ENCODE peak calls at places on chromosomes 5 and 9, in eight cellular contexts. One of them, this sample, is unnamed.

GRCh38 chr5:62138607-62139006 is 167.4 kb upstream of the KIF2A start:
- DNase-seq in fibroblast of lung: no peak
- DNase-seq in PC-3: no peak
- DNase-seq in mammary epithelial cell: no peak
- DNase-seq in GM23248: no peak
- DNase-seq in neural progenitor cell: peak; percentile 71
- DNase-seq in astrocyte: no peak
- DNase-seq in hepatocyte: no peak
- DNase-seq in this sample: no peak

GRCh38 chr5:122291000-122291592 is 20.9 kb upstream of the SNCAIP start:
- DNase-seq in GM23248: peak; percentile 23
- DNase-seq in mammary epithelial cell: peak; percentile 9
- DNase-seq in fibroblast of lung: peak; percentile 25
- DNase-seq in hepatocyte: peak; percentile 26
- DNase-seq in PC-3: no peak
- DNase-seq in neural progenitor cell: no peak
- DNase-seq in astrocyte: peak; percentile 9
- DNase-seq in this sample: no peak

GRCh38 chr5:167595196-167595595 is 696.2 kb upstream of the WWC1 start:
- DNase-seq in astrocyte: no peak
- DNase-seq in neural progenitor cell: no peak
- DNase-seq in GM23248: no peak
- DNase-seq in mammary epithelial cell: no peak
- DNase-seq in fibroblast of lung: no peak
- DNase-seq in PC-3: no peak
- DNase-seq in hepatocyte: no peak
- DNase-seq in this sample: no peak

GRCh38 chr5:14591548-14591947 is 10.0 kb downstream of the OTULINL start:
- DNase-seq in mammary epithelial cell: no peak
- DNase-seq in astrocyte: peak; percentile 9
- DNase-seq in hepatocyte: peak; percentile 33
- DNase-seq in GM23248: no peak
- DNase-seq in PC-3: peak; percentile 41
- DNase-seq in fibroblast of lung: peak; percentile 2
- DNase-seq in neural progenitor cell: no peak
- DNase-seq in this sample: no peak

GRCh38 chr5:124655943-124656459 is 90.4 kb downstream of the ZNF608 start:
- DNase-seq in fibroblast of lung: peak; percentile 93
- DNase-seq in hepatocyte: peak; percentile 81
- DNase-seq in PC-3: peak; percentile 87
- DNase-seq in GM23248: peak; percentile 86
- DNase-seq in neural progenitor cell: no peak
- DNase-seq in mammary epithelial cell: peak; percentile 88
- DNase-seq in astrocyte: peak; percentile 91
- DNase-seq in this sample: no peak

GRCh38 chr5:173293817-173294672 is 34.2 kb downstream of the STC2 start:
- DNase-seq in GM23248: peak; percentile 87
- DNase-seq in neural progenitor cell: peak; percentile 93
- DNase-seq in mammary epithelial cell: peak; percentile 65
- DNase-seq in hepatocyte: peak; percentile 88
- DNase-seq in fibroblast of lung: peak; percentile 53
- DNase-seq in astrocyte: peak; percentile 36
- DNase-seq in PC-3: peak; percentile 91
- DNase-seq in this sample: peak; percentile 67

GRCh38 chr9:91948423-91949292 is 1.4 kb downstream of the ROR2 start:
- DNase-seq in fibroblast of lung: peak; percentile 37
- DNase-seq in mammary epithelial cell: peak; percentile 77
- DNase-seq in hepatocyte: peak; percentile 88
- DNase-seq in GM23248: peak; percentile 89
- DNase-seq in astrocyte: peak; percentile 22
- DNase-seq in PC-3: no peak
- DNase-seq in neural progenitor cell: peak; percentile 87
- DNase-seq in this sample: no peak

GRCh38 chr5:17882760-17883488 is 248.7 kb downstream of the TAF11L14 start:
- DNase-seq in neural progenitor cell: peak; percentile 44
- DNase-seq in fibroblast of lung: no peak
- DNase-seq in astrocyte: peak; percentile 2
- DNase-seq in GM23248: no peak
- DNase-seq in mammary epithelial cell: peak; percentile 80
- DNase-seq in hepatocyte: peak; percentile 8
- DNase-seq in PC-3: peak; percentile 81
- DNase-seq in this sample: no peak

GRCh38 chr5:171825046-171825445 is 39.4 kb downstream of the SMIM23 start:
- DNase-seq in hepatocyte: no peak
- DNase-seq in GM23248: peak; percentile 26
- DNase-seq in neural progenitor cell: no peak
- DNase-seq in astrocyte: peak; percentile 75
- DNase-seq in mammary epithelial cell: peak; percentile 73
- DNase-seq in PC-3: peak; percentile 30
- DNase-seq in fibroblast of lung: peak; percentile 81
- DNase-seq in this sample: no peak

GRCh38 chr5:17087035-17087434 is 130.4 kb upstream of the BASP1 start:
- DNase-seq in astrocyte: peak; percentile 44
- DNase-seq in PC-3: no peak
- DNase-seq in hepatocyte: no peak
- DNase-seq in neural progenitor cell: no peak
- DNase-seq in mammary epithelial cell: no peak
- DNase-seq in fibroblast of lung: peak; percentile 51
- DNase-seq in GM23248: no peak
- DNase-seq in this sample: no peak

GRCh38 chr5:116546033-116546742 is 28.4 kb downstream of the SEMA6A start:
- DNase-seq in PC-3: no peak
- DNase-seq in hepatocyte: peak; percentile 80
- DNase-seq in fibroblast of lung: no peak
- DNase-seq in astrocyte: no peak
- DNase-seq in mammary epithelial cell: peak; percentile 2
- DNase-seq in neural progenitor cell: no peak
- DNase-seq in GM23248: no peak
- DNase-seq in this sample: no peak

GRCh38 chr5:142937265-142937877 is 167.2 kb downstream of the ARHGAP26 start:
- DNase-seq in fibroblast of lung: no peak
- DNase-seq in hepatocyte: no peak
- DNase-seq in PC-3: no peak
- DNase-seq in mammary epithelial cell: no peak
- DNase-seq in GM23248: no peak
- DNase-seq in astrocyte: no peak
- DNase-seq in neural progenitor cell: no peak
- DNase-seq in this sample: no peak

GRCh38 chr5:139808481-139809330 is 13.1 kb downstream of the PSD2 start:
- DNase-seq in fibroblast of lung: peak; percentile 18
- DNase-seq in neural progenitor cell: peak; percentile 77
- DNase-seq in mammary epithelial cell: no peak
- DNase-seq in hepatocyte: peak; percentile 67
- DNase-seq in astrocyte: no peak
- DNase-seq in PC-3: peak; percentile 30
- DNase-seq in GM23248: peak; percentile 58
- DNase-seq in this sample: peak; percentile 81

GRCh38 chr5:34736445-34737119 is 80.5 kb downstream of the RAI14 start:
- DNase-seq in GM23248: peak; percentile 30
- DNase-seq in mammary epithelial cell: peak; percentile 75
- DNase-seq in hepatocyte: no peak
- DNase-seq in fibroblast of lung: peak; percentile 61
- DNase-seq in neural progenitor cell: no peak
- DNase-seq in PC-3: no peak
- DNase-seq in astrocyte: peak; percentile 34
- DNase-seq in this sample: no peak

GRCh38 chr9:101148344-101148743 is 119.8 kb downstream of the PLPPR1 start:
- DNase-seq in PC-3: no peak
- DNase-seq in astrocyte: no peak
- DNase-seq in hepatocyte: no peak
- DNase-seq in mammary epithelial cell: no peak
- DNase-seq in GM23248: no peak
- DNase-seq in fibroblast of lung: no peak
- DNase-seq in neural progenitor cell: peak; percentile 43
- DNase-seq in this sample: no peak

GRCh38 chr9:101693937-101694336 is 44.5 kb downstream of the GRIN3A start:
- DNase-seq in PC-3: no peak
- DNase-seq in hepatocyte: no peak
- DNase-seq in astrocyte: no peak
- DNase-seq in mammary epithelial cell: no peak
- DNase-seq in neural progenitor cell: no peak
- DNase-seq in fibroblast of lung: no peak
- DNase-seq in GM23248: no peak
- DNase-seq in this sample: no peak

GRCh38 chr5:139272471-139273321 is 20.8 kb upstream of the MATR3 start:
- DNase-seq in GM23248: peak; percentile 71
- DNase-seq in neural progenitor cell: no peak
- DNase-seq in astrocyte: peak; percentile 47
- DNase-seq in PC-3: no peak
- DNase-seq in mammary epithelial cell: peak; percentile 76
- DNase-seq in hepatocyte: peak; percentile 31
- DNase-seq in fibroblast of lung: peak; percentile 64
- DNase-seq in this sample: peak; percentile 80

GRCh38 chr9:19998153-19998552 is 209.3 kb upstream of the SLC24A2 start:
- DNase-seq in astrocyte: peak; percentile 13
- DNase-seq in mammary epithelial cell: no peak
- DNase-seq in fibroblast of lung: peak; percentile 27
- DNase-seq in hepatocyte: no peak
- DNase-seq in GM23248: peak; percentile 28
- DNase-seq in PC-3: peak; percentile 31
- DNase-seq in neural progenitor cell: no peak
- DNase-seq in this sample: peak; percentile 30

GRCh38 chr9:2216591-2216990 is 201.4 kb downstream of the SMARCA2 start:
- DNase-seq in GM23248: no peak
- DNase-seq in neural progenitor cell: no peak
- DNase-seq in astrocyte: peak; percentile 59
- DNase-seq in hepatocyte: no peak
- DNase-seq in fibroblast of lung: peak; percentile 66
- DNase-seq in mammary epithelial cell: peak; percentile 89
- DNase-seq in PC-3: peak; percentile 37
- DNase-seq in this sample: no peak

GRCh38 chr5:39714036-39714698 is 289.4 kb upstream of the DAB2 start:
- DNase-seq in neural progenitor cell: peak; percentile 52
- DNase-seq in mammary epithelial cell: peak; percentile 64
- DNase-seq in GM23248: peak; percentile 70
- DNase-seq in astrocyte: peak; percentile 30
- DNase-seq in fibroblast of lung: peak; percentile 44
- DNase-seq in hepatocyte: peak; percentile 73
- DNase-seq in PC-3: peak; percentile 96
- DNase-seq in this sample: peak; percentile 49

GRCh38 chr5:145937432-145938250 is 1.3 kb downstream of the SH3RF2 start:
- DNase-seq in astrocyte: peak; percentile 79
- DNase-seq in PC-3: peak; percentile 82
- DNase-seq in GM23248: peak; percentile 23
- DNase-seq in fibroblast of lung: peak; percentile 85
- DNase-seq in neural progenitor cell: no peak
- DNase-seq in mammary epithelial cell: peak; percentile 93
- DNase-seq in hepatocyte: peak; percentile 76
- DNase-seq in this sample: no peak

GRCh38 chr5:58227858-58228257 is 232.0 kb downstream of the PLK2 start:
- DNase-seq in hepatocyte: no peak
- DNase-seq in fibroblast of lung: no peak
- DNase-seq in neural progenitor cell: no peak
- DNase-seq in PC-3: no peak
- DNase-seq in astrocyte: no peak
- DNase-seq in mammary epithelial cell: no peak
- DNase-seq in GM23248: no peak
- DNase-seq in this sample: no peak

GRCh38 chr5:57987552-57987951 is 472.3 kb downstream of the PLK2 start:
- DNase-seq in hepatocyte: no peak
- DNase-seq in GM23248: no peak
- DNase-seq in PC-3: no peak
- DNase-seq in neural progenitor cell: no peak
- DNase-seq in astrocyte: no peak
- DNase-seq in mammary epithelial cell: no peak
- DNase-seq in fibroblast of lung: no peak
- DNase-seq in this sample: no peak

GRCh38 chr9:136593581-136593980 is 47.7 kb upstream of the NOTCH1 start:
- DNase-seq in mammary epithelial cell: no peak
- DNase-seq in fibroblast of lung: no peak
- DNase-seq in hepatocyte: no peak
- DNase-seq in PC-3: no peak
- DNase-seq in GM23248: no peak
- DNase-seq in astrocyte: no peak
- DNase-seq in neural progenitor cell: no peak
- DNase-seq in this sample: no peak
- TF ChIP-seq EZH2 in mammary epithelial cell: no peak
- TF ChIP-seq EZH2 in fibroblast of lung: no peak
- TF ChIP-seq EZH2 in hepatocyte: no peak
- TF ChIP-seq EZH2 in PC-3: no peak
- TF ChIP-seq EZH2 in GM23248: no peak
- TF ChIP-seq EZH2 in astrocyte: no peak
- TF ChIP-seq EZH2 in neural progenitor cell: no peak
- TF ChIP-seq EZH2 in this sample: no peak

GRCh38 chr5:77494935-77495334 is 2.8 kb upstream of the WDR41 start:
- DNase-seq in astrocyte: no peak
- DNase-seq in fibroblast of lung: no peak
- DNase-seq in hepatocyte: no peak
- DNase-seq in GM23248: no peak
- DNase-seq in neural progenitor cell: no peak
- DNase-seq in mammary epithelial cell: no peak
- DNase-seq in PC-3: no peak
- DNase-seq in this sample: no peak
- TF ChIP-seq EZH2 in astrocyte: no peak
- TF ChIP-seq EZH2 in fibroblast of lung: no peak
- TF ChIP-seq EZH2 in hepatocyte: no peak
- TF ChIP-seq EZH2 in GM23248: no peak
- TF ChIP-seq EZH2 in neural progenitor cell: no peak
- TF ChIP-seq EZH2 in mammary epithelial cell: no peak
- TF ChIP-seq EZH2 in PC-3: no peak
- TF ChIP-seq EZH2 in this sample: no peak

GRCh38 chr5:1130218-1130946 is 18.5 kb upstream of the SLC12A7 start:
- DNase-seq in fibroblast of lung: no peak
- DNase-seq in PC-3: peak; percentile 59
- DNase-seq in GM23248: no peak
- DNase-seq in mammary epithelial cell: no peak
- DNase-seq in astrocyte: no peak
- DNase-seq in hepatocyte: peak; percentile 73
- DNase-seq in neural progenitor cell: no peak
- DNase-seq in this sample: no peak
- TF ChIP-seq EZH2 in fibroblast of lung: no peak
- TF ChIP-seq EZH2 in PC-3: no peak
- TF ChIP-seq EZH2 in GM23248: no peak
- TF ChIP-seq EZH2 in mammary epithelial cell: no peak
- TF ChIP-seq EZH2 in astrocyte: no peak
- TF ChIP-seq EZH2 in hepatocyte: no peak
- TF ChIP-seq EZH2 in neural progenitor cell: no peak
- TF ChIP-seq EZH2 in this sample: no peak

GRCh38 chr5:177992466-177992865 is 3.6 kb downstream of the PROP1 start:
- DNase-seq in mammary epithelial cell: no peak
- DNase-seq in PC-3: no peak
- DNase-seq in hepatocyte: no peak
- DNase-seq in astrocyte: no peak
- DNase-seq in fibroblast of lung: no peak
- DNase-seq in neural progenitor cell: no peak
- DNase-seq in GM23248: no peak
- DNase-seq in this sample: no peak

GRCh38 chr5:177996660-177997318 is 747 bp upstream of the PROP1 start:
- DNase-seq in mammary epithelial cell: no peak
- DNase-seq in neural progenitor cell: no peak
- DNase-seq in fibroblast of lung: no peak
- DNase-seq in hepatocyte: no peak
- DNase-seq in GM23248: no peak
- DNase-seq in astrocyte: no peak
- DNase-seq in PC-3: no peak
- DNase-seq in this sample: no peak

GRCh38 chr5:177995691-177996595 is at the start of gene PROP1:
- DNase-seq in neural progenitor cell: no peak
- DNase-seq in hepatocyte: no peak
- DNase-seq in PC-3: no peak
- DNase-seq in fibroblast of lung: no peak
- DNase-seq in mammary epithelial cell: no peak
- DNase-seq in GM23248: no peak
- DNase-seq in astrocyte: no peak
- DNase-seq in this sample: no peak

GRCh38 chr5:177994561-177995190 is 1.4 kb downstream of the PROP1 start:
- DNase-seq in fibroblast of lung: no peak
- DNase-seq in hepatocyte: no peak
- DNase-seq in PC-3: no peak
- DNase-seq in neural progenitor cell: no peak
- DNase-seq in GM23248: no peak
- DNase-seq in astrocyte: no peak
- DNase-seq in mammary epithelial cell: no peak
- DNase-seq in this sample: no peak

GRCh38 chr5:177994063-177994462 is 2.0 kb downstream of the PROP1 start:
- DNase-seq in mammary epithelial cell: no peak
- DNase-seq in hepatocyte: no peak
- DNase-seq in astrocyte: no peak
- DNase-seq in fibroblast of lung: no peak
- DNase-seq in PC-3: no peak
- DNase-seq in GM23248: no peak
- DNase-seq in neural progenitor cell: no peak
- DNase-seq in this sample: no peak
- TF ChIP-seq EZH2 in mammary epithelial cell: no peak
- TF ChIP-seq EZH2 in hepatocyte: no peak
- TF ChIP-seq EZH2 in astrocyte: no peak
- TF ChIP-seq EZH2 in fibroblast of lung: no peak
- TF ChIP-seq EZH2 in PC-3: no peak
- TF ChIP-seq EZH2 in GM23248: no peak
- TF ChIP-seq EZH2 in neural progenitor cell: no peak
- TF ChIP-seq EZH2 in this sample: no peak